ENCODE peak calls at places on chromosomes 6 and 20, in seven cellular contexts. One of them, this sample, is unnamed.

GRCh38 chr6:41294463-41294862 is 8.0 kb upstream of the TREM1 start:
- DNase-seq in endothelial cell: no peak
- DNase-seq in HEK293T: no peak
- DNase-seq in heart left ventricle: no peak
- DNase-seq in NCI-H748 treated with DMSO at 0.1 percent for 48 hours: no peak
- DNase-seq in ecto neural progenitor cell: no peak
- DNase-seq in NCI-H510A treated with DMSO at 0.1 percent for 48 hours: no peak
- DNase-seq in this sample: no peak

GRCh38 chr6:44222987-44223470 is 366 bp upstream of the SLC29A1 start:
- DNase-seq in endothelial cell: no peak
- DNase-seq in HEK293T: no peak
- DNase-seq in heart left ventricle: no peak
- DNase-seq in NCI-H748 treated with DMSO at 0.1 percent for 48 hours: no peak
- DNase-seq in ecto neural progenitor cell: no peak
- DNase-seq in NCI-H510A treated with DMSO at 0.1 percent for 48 hours: no peak
- DNase-seq in this sample: no peak

GRCh38 chr20:20367681-20368413 is at the start of gene INSM1:
- DNase-seq in endothelial cell: peak
- DNase-seq in HEK293T: peak
- DNase-seq in heart left ventricle: no peak
- DNase-seq in NCI-H748 treated with DMSO at 0.1 percent for 48 hours: peak
- DNase-seq in ecto neural progenitor cell: peak
- DNase-seq in NCI-H510A treated with DMSO at 0.1 percent for 48 hours: peak
- DNase-seq in this sample: peak

GRCh38 chr20:62424249-62425109 is 2.9 kb downstream of the RBBP8NL start:
- DNase-seq in endothelial cell: no peak
- DNase-seq in HEK293T: no peak
- DNase-seq in heart left ventricle: no peak
- DNase-seq in NCI-H748 treated with DMSO at 0.1 percent for 48 hours: no peak
- DNase-seq in ecto neural progenitor cell: no peak
- DNase-seq in NCI-H510A treated with DMSO at 0.1 percent for 48 hours: no peak
- DNase-seq in this sample: no peak

GRCh38 chr6:160919713-160920112 is 71.9 kb upstream of the MAP3K4 start:
- DNase-seq in endothelial cell: no peak
- DNase-seq in HEK293T: no peak
- DNase-seq in heart left ventricle: no peak
- DNase-seq in NCI-H748 treated with DMSO at 0.1 percent for 48 hours: no peak
- DNase-seq in ecto neural progenitor cell: no peak
- DNase-seq in NCI-H510A treated with DMSO at 0.1 percent for 48 hours: no peak
- DNase-seq in this sample: no peak

GRCh38 chr6:34189806-34190503 is 44.1 kb upstream of the GRM4 start:
- DNase-seq in endothelial cell: no peak
- DNase-seq in HEK293T: no peak
- DNase-seq in heart left ventricle: no peak
- DNase-seq in NCI-H748 treated with DMSO at 0.1 percent for 48 hours: no peak
- DNase-seq in ecto neural progenitor cell: no peak
- DNase-seq in NCI-H510A treated with DMSO at 0.1 percent for 48 hours: no peak
- DNase-seq in this sample: no peak

GRCh38 chr20:20721489-20721888 is 9.0 kb upstream of the RALGAPA2 start:
- DNase-seq in endothelial cell: no peak
- DNase-seq in HEK293T: no peak
- DNase-seq in heart left ventricle: no peak
- DNase-seq in NCI-H748 treated with DMSO at 0.1 percent for 48 hours: no peak
- DNase-seq in ecto neural progenitor cell: no peak
- DNase-seq in NCI-H510A treated with DMSO at 0.1 percent for 48 hours: no peak
- DNase-seq in this sample: no peak

GRCh38 chr6:160000280-160000704 is 31.4 kb downstream of the IGF2R start:
- DNase-seq in endothelial cell: no peak
- DNase-seq in HEK293T: no peak
- DNase-seq in heart left ventricle: no peak
- DNase-seq in NCI-H748 treated with DMSO at 0.1 percent for 48 hours: no peak
- DNase-seq in ecto neural progenitor cell: no peak
- DNase-seq in NCI-H510A treated with DMSO at 0.1 percent for 48 hours: no peak
- DNase-seq in this sample: no peak

GRCh38 chr20:44610313-44610965 is 28.1 kb downstream of the PKIG start:
- DNase-seq in endothelial cell: no peak
- DNase-seq in HEK293T: no peak
- DNase-seq in heart left ventricle: no peak
- DNase-seq in NCI-H748 treated with DMSO at 0.1 percent for 48 hours: no peak
- DNase-seq in ecto neural progenitor cell: no peak
- DNase-seq in NCI-H510A treated with DMSO at 0.1 percent for 48 hours: no peak
- DNase-seq in this sample: no peak

GRCh38 chr6:137013031-137013430 is 31.7 kb downstream of the IL20RA start:
- DNase-seq in endothelial cell: no peak
- DNase-seq in HEK293T: no peak
- DNase-seq in heart left ventricle: no peak
- DNase-seq in NCI-H748 treated with DMSO at 0.1 percent for 48 hours: no peak
- DNase-seq in ecto neural progenitor cell: no peak
- DNase-seq in NCI-H510A treated with DMSO at 0.1 percent for 48 hours: no peak
- DNase-seq in this sample: no peak

GRCh38 chr6:51842487-51843469 is 244.6 kb downstream of the PKHD1 start:
- DNase-seq in endothelial cell: no peak
- DNase-seq in HEK293T: no peak
- DNase-seq in heart left ventricle: no peak
- DNase-seq in NCI-H748 treated with DMSO at 0.1 percent for 48 hours: peak
- DNase-seq in ecto neural progenitor cell: peak
- DNase-seq in NCI-H510A treated with DMSO at 0.1 percent for 48 hours: no peak
- DNase-seq in this sample: peak

GRCh38 chr20:41231850-41232249 is 85.7 kb downstream of the ZHX3 start:
- DNase-seq in endothelial cell: no peak
- DNase-seq in HEK293T: no peak
- DNase-seq in heart left ventricle: no peak
- DNase-seq in NCI-H748 treated with DMSO at 0.1 percent for 48 hours: no peak
- DNase-seq in ecto neural progenitor cell: no peak
- DNase-seq in NCI-H510A treated with DMSO at 0.1 percent for 48 hours: no peak
- DNase-seq in this sample: no peak

GRCh38 chr6:132816665-132817064 is 2.3 kb downstream of the RPS12 start:
- DNase-seq in endothelial cell: no peak
- DNase-seq in HEK293T: no peak
- DNase-seq in heart left ventricle: no peak
- DNase-seq in NCI-H748 treated with DMSO at 0.1 percent for 48 hours: no peak
- DNase-seq in ecto neural progenitor cell: no peak
- DNase-seq in NCI-H510A treated with DMSO at 0.1 percent for 48 hours: no peak
- DNase-seq in this sample: no peak

GRCh38 chr6:105359419-105360366 is 43.2 kb downstream of the PREP start:
- DNase-seq in endothelial cell: no peak
- DNase-seq in HEK293T: no peak
- DNase-seq in heart left ventricle: no peak
- DNase-seq in NCI-H748 treated with DMSO at 0.1 percent for 48 hours: no peak
- DNase-seq in ecto neural progenitor cell: no peak
- DNase-seq in NCI-H510A treated with DMSO at 0.1 percent for 48 hours: no peak
- DNase-seq in this sample: no peak

GRCh38 chr6:4382362-4382853 is 247.0 kb upstream of the ECI2 start:
- DNase-seq in endothelial cell: no peak
- DNase-seq in HEK293T: no peak
- DNase-seq in heart left ventricle: no peak
- DNase-seq in NCI-H748 treated with DMSO at 0.1 percent for 48 hours: no peak
- DNase-seq in ecto neural progenitor cell: no peak
- DNase-seq in NCI-H510A treated with DMSO at 0.1 percent for 48 hours: no peak
- DNase-seq in this sample: no peak

This sample was measured in neuronal stem cell.